ENCODE peak calls at places on chromosomes 12 and 14, in nine cellular contexts. One of them, this sample, is unnamed.

GRCh38 chr14:84819528-84819927 is 710.4 kb upstream of the FLRT2 start:
- DNase-seq in upper lobe of right lung: no peak
- DNase-seq in AG09319: no peak
- DNase-seq in HL-60: no peak
- DNase-seq in lower leg skin: no peak
- DNase-seq in brain microvascular endothelial cell: no peak
- DNase-seq in psoas muscle: no peak
- DNase-seq in MM.1S: no peak
- DNase-seq in HS-5: no peak
- DNase-seq in this sample: no peak

GRCh38 chr14:32468955-32469354 is 139.9 kb downstream of the AKAP6 start:
- DNase-seq in upper lobe of right lung: no peak
- DNase-seq in AG09319: peak
- DNase-seq in HL-60: no peak
- DNase-seq in lower leg skin: no peak
- DNase-seq in brain microvascular endothelial cell: peak
- DNase-seq in psoas muscle: no peak
- DNase-seq in MM.1S: no peak
- DNase-seq in HS-5: peak
- DNase-seq in this sample: no peak

GRCh38 chr12:11922361-11922760 is 148.4 kb upstream of the BCL2L14 start:
- DNase-seq in upper lobe of right lung: no peak
- DNase-seq in AG09319: no peak
- DNase-seq in HL-60: no peak
- DNase-seq in lower leg skin: no peak
- DNase-seq in brain microvascular endothelial cell: no peak
- DNase-seq in psoas muscle: no peak
- DNase-seq in MM.1S: no peak
- DNase-seq in HS-5: no peak
- DNase-seq in this sample: no peak

GRCh38 chr12:131854861-131855476 is 26.8 kb downstream of the MMP17 start:
- DNase-seq in upper lobe of right lung: no peak
- DNase-seq in AG09319: no peak
- DNase-seq in HL-60: no peak
- DNase-seq in lower leg skin: no peak
- DNase-seq in brain microvascular endothelial cell: no peak
- DNase-seq in psoas muscle: no peak
- DNase-seq in MM.1S: no peak
- DNase-seq in HS-5: no peak
- DNase-seq in this sample: no peak

GRCh38 chr12:55019784-55020183 is at the start of gene NEUROD4:
- DNase-seq in upper lobe of right lung: peak
- DNase-seq in AG09319: peak
- DNase-seq in HL-60: no peak
- DNase-seq in lower leg skin: no peak
- DNase-seq in brain microvascular endothelial cell: peak
- DNase-seq in psoas muscle: peak
- DNase-seq in MM.1S: peak
- DNase-seq in HS-5: no peak
- DNase-seq in this sample: peak

GRCh38 chr12:122031342-122032216 is 9.9 kb downstream of the BCL7A start:
- DNase-seq in upper lobe of right lung: peak
- DNase-seq in AG09319: no peak
- DNase-seq in HL-60: no peak
- DNase-seq in lower leg skin: no peak
- DNase-seq in brain microvascular endothelial cell: peak
- DNase-seq in psoas muscle: peak
- DNase-seq in MM.1S: peak
- DNase-seq in HS-5: no peak
- DNase-seq in this sample: peak

GRCh38 chr12:127496255-127496654 is 770.7 kb upstream of the TMEM132C start:
- DNase-seq in upper lobe of right lung: no peak
- DNase-seq in AG09319: no peak
- DNase-seq in HL-60: no peak
- DNase-seq in lower leg skin: no peak
- DNase-seq in brain microvascular endothelial cell: no peak
- DNase-seq in psoas muscle: no peak
- DNase-seq in MM.1S: no peak
- DNase-seq in HS-5: no peak
- DNase-seq in this sample: no peak

GRCh38 chr14:96194657-96195431 is 9.8 kb upstream of the BDKRB2 start:
- DNase-seq in upper lobe of right lung: peak
- DNase-seq in AG09319: no peak
- DNase-seq in HL-60: no peak
- DNase-seq in lower leg skin: no peak
- DNase-seq in brain microvascular endothelial cell: no peak
- DNase-seq in psoas muscle: no peak
- DNase-seq in MM.1S: no peak
- DNase-seq in HS-5: no peak
- DNase-seq in this sample: no peak

GRCh38 chr12:3107071-3107583 is 29.9 kb downstream of the TSPAN9 start:
- DNase-seq in upper lobe of right lung: no peak
- DNase-seq in AG09319: no peak
- DNase-seq in HL-60: no peak
- DNase-seq in lower leg skin: no peak
- DNase-seq in brain microvascular endothelial cell: peak
- DNase-seq in psoas muscle: no peak
- DNase-seq in MM.1S: no peak
- DNase-seq in HS-5: no peak
- DNase-seq in this sample: no peak

GRCh38 chr14:23438130-23438893 is 2.9 kb upstream of the MYH7 start:
- DNase-seq in upper lobe of right lung: no peak
- DNase-seq in AG09319: no peak
- DNase-seq in HL-60: no peak
- DNase-seq in lower leg skin: peak
- DNase-seq in brain microvascular endothelial cell: no peak
- DNase-seq in psoas muscle: no peak
- DNase-seq in MM.1S: no peak
- DNase-seq in HS-5: no peak
- DNase-seq in this sample: no peak

GRCh38 chr12:67519824-67520433 is 128.6 kb upstream of the DYRK2 start:
- DNase-seq in upper lobe of right lung: no peak
- DNase-seq in AG09319: no peak
- DNase-seq in HL-60: no peak
- DNase-seq in lower leg skin: no peak
- DNase-seq in brain microvascular endothelial cell: no peak
- DNase-seq in psoas muscle: no peak
- DNase-seq in MM.1S: no peak
- DNase-seq in HS-5: no peak
- DNase-seq in this sample: no peak

GRCh38 chr12:99043319-99043914 is 398.3 kb downstream of the APAF1 start:
- DNase-seq in upper lobe of right lung: peak
- DNase-seq in AG09319: peak
- DNase-seq in HL-60: peak
- DNase-seq in lower leg skin: no peak
- DNase-seq in brain microvascular endothelial cell: peak
- DNase-seq in psoas muscle: peak
- DNase-seq in MM.1S: peak
- DNase-seq in HS-5: no peak
- DNase-seq in this sample: peak

GRCh38 chr14:55303646-55304277 is 32.5 kb downstream of the FBXO34 start:
- DNase-seq in upper lobe of right lung: no peak
- DNase-seq in AG09319: no peak
- DNase-seq in HL-60: no peak
- DNase-seq in lower leg skin: no peak
- DNase-seq in brain microvascular endothelial cell: no peak
- DNase-seq in psoas muscle: no peak
- DNase-seq in MM.1S: no peak
- DNase-seq in HS-5: no peak
- DNase-seq in this sample: no peak

GRCh38 chr12:84910549-84911241 is 1.9 kb downstream of the SLC6A15 start:
- DNase-seq in upper lobe of right lung: peak
- DNase-seq in AG09319: no peak
- DNase-seq in HL-60: no peak
- DNase-seq in lower leg skin: no peak
- DNase-seq in brain microvascular endothelial cell: peak
- DNase-seq in psoas muscle: no peak
- DNase-seq in MM.1S: no peak
- DNase-seq in HS-5: no peak
- DNase-seq in this sample: no peak

GRCh38 chr14:54901380-54902142 is 1.1 kb downstream of the GCH1 start:
- DNase-seq in upper lobe of right lung: no peak
- DNase-seq in AG09319: no peak
- DNase-seq in HL-60: no peak
- DNase-seq in lower leg skin: no peak
- DNase-seq in brain microvascular endothelial cell: no peak
- DNase-seq in psoas muscle: no peak
- DNase-seq in MM.1S: no peak
- DNase-seq in HS-5: no peak
- DNase-seq in this sample: no peak

GRCh38 chr14:103563089-103563620 is 395 bp downstream of the COA8 start:
- DNase-seq in upper lobe of right lung: no peak
- DNase-seq in AG09319: no peak
- DNase-seq in HL-60: no peak
- DNase-seq in lower leg skin: peak
- DNase-seq in brain microvascular endothelial cell: no peak
- DNase-seq in psoas muscle: no peak
- DNase-seq in MM.1S: peak
- DNase-seq in HS-5: no peak
- DNase-seq in this sample: peak

GRCh38 chr14:78947681-78948080 is 777.5 kb downstream of the NRXN3 start:
- DNase-seq in upper lobe of right lung: no peak
- DNase-seq in AG09319: no peak
- DNase-seq in HL-60: no peak
- DNase-seq in lower leg skin: no peak
- DNase-seq in brain microvascular endothelial cell: no peak
- DNase-seq in psoas muscle: no peak
- DNase-seq in MM.1S: no peak
- DNase-seq in HS-5: no peak
- DNase-seq in this sample: no peak

GRCh38 chr12:112112423-112113132 is 4.0 kb upstream of the NAA25 start:
- DNase-seq in upper lobe of right lung: no peak
- DNase-seq in AG09319: no peak
- DNase-seq in HL-60: no peak
- DNase-seq in lower leg skin: peak
- DNase-seq in brain microvascular endothelial cell: no peak
- DNase-seq in psoas muscle: no peak
- DNase-seq in MM.1S: no peak
- DNase-seq in HS-5: no peak
- DNase-seq in this sample: peak

This sample was measured in stomach.